ENCODE peak calls at places on chromosomes 6 and 20, in six cellular contexts. One of them, this sample, is unnamed.
A peak's percentile ranks its signal among the peaks of the same experiment; 100 is the strongest.

GRCh38 chr6:81608776-81609175 is 143.7 kb downstream of the TENT5A start:
- DNase-seq in A549: no peak
- DNase-seq in uterus: no peak
- DNase-seq in IMR-90: peak; percentile 39
- DNase-seq in body of pancreas: no peak
- DNase-seq in adrenal gland: no peak
- DNase-seq in this sample: no peak

GRCh38 chr6:39561536-39562266 is 163.5 kb downstream of the KIF6 start:
- DNase-seq in A549: no peak
- DNase-seq in uterus: peak; percentile 21
- DNase-seq in IMR-90: no peak
- DNase-seq in body of pancreas: peak; percentile 59
- DNase-seq in adrenal gland: no peak
- DNase-seq in this sample: no peak

GRCh38 chr6:43074847-43075741 is 1.0 kb upstream of the PTK7 start:
- DNase-seq in A549: no peak
- DNase-seq in uterus: peak; percentile 88
- DNase-seq in IMR-90: peak; percentile 80
- DNase-seq in body of pancreas: no peak
- DNase-seq in adrenal gland: no peak
- DNase-seq in this sample: no peak

GRCh38 chr20:24064092-24064491 is 75.5 kb upstream of the GGTLC1 start:
- DNase-seq in A549: no peak
- DNase-seq in uterus: no peak
- DNase-seq in IMR-90: no peak
- DNase-seq in body of pancreas: no peak
- DNase-seq in adrenal gland: no peak
- DNase-seq in this sample: no peak

GRCh38 chr6:17870302-17871168 is 116.9 kb downstream of the KIF13A start:
- DNase-seq in A549: no peak
- DNase-seq in uterus: no peak
- DNase-seq in IMR-90: no peak
- DNase-seq in body of pancreas: no peak
- DNase-seq in adrenal gland: no peak
- DNase-seq in this sample: no peak

GRCh38 chr6:41232667-41233066 is 4.5 kb downstream of the TREML4 start:
- DNase-seq in A549: no peak
- DNase-seq in uterus: no peak
- DNase-seq in IMR-90: no peak
- DNase-seq in body of pancreas: no peak
- DNase-seq in adrenal gland: no peak
- DNase-seq in this sample: no peak

GRCh38 chr6:22906091-22906549 is 336.8 kb downstream of the HDGFL1 start:
- DNase-seq in A549: peak; percentile 28
- DNase-seq in uterus: no peak
- DNase-seq in IMR-90: no peak
- DNase-seq in body of pancreas: no peak
- DNase-seq in adrenal gland: no peak
- DNase-seq in this sample: peak; percentile 29

GRCh38 chr6:52725530-52726192 is 37.6 kb downstream of the GSTA2 start:
- DNase-seq in A549: peak; percentile 71
- DNase-seq in uterus: no peak
- DNase-seq in IMR-90: peak; percentile 28
- DNase-seq in body of pancreas: peak; percentile 61
- DNase-seq in adrenal gland: peak; percentile 26
- DNase-seq in this sample: no peak

GRCh38 chr6:34298941-34299340 is 50.1 kb upstream of the SMIM29 start:
- DNase-seq in A549: no peak
- DNase-seq in uterus: no peak
- DNase-seq in IMR-90: no peak
- DNase-seq in body of pancreas: no peak
- DNase-seq in adrenal gland: peak; percentile 34
- DNase-seq in this sample: no peak

GRCh38 chr20:46894971-46895905 is 595 bp downstream of the EYA2 start:
- DNase-seq in A549: no peak
- DNase-seq in uterus: no peak
- DNase-seq in IMR-90: peak; percentile 68
- DNase-seq in body of pancreas: no peak
- DNase-seq in adrenal gland: no peak
- DNase-seq in this sample: no peak

GRCh38 chr6:1029196-1029595 is 282.7 kb upstream of the FOXQ1 start:
- DNase-seq in A549: no peak
- DNase-seq in uterus: no peak
- DNase-seq in IMR-90: no peak
- DNase-seq in body of pancreas: no peak
- DNase-seq in adrenal gland: no peak
- DNase-seq in this sample: no peak

GRCh38 chr6:44189257-44189656 is 27.5 kb upstream of the MYMX start:
- DNase-seq in A549: no peak
- DNase-seq in uterus: no peak
- DNase-seq in IMR-90: no peak
- DNase-seq in body of pancreas: no peak
- DNase-seq in adrenal gland: peak; percentile 65
- DNase-seq in this sample: peak; percentile 3

GRCh38 chr6:33704215-33704817 is 7.2 kb downstream of the UQCC2 start:
- DNase-seq in A549: no peak
- DNase-seq in uterus: no peak
- DNase-seq in IMR-90: no peak
- DNase-seq in body of pancreas: no peak
- DNase-seq in adrenal gland: no peak
- DNase-seq in this sample: no peak

GRCh38 chr6:109079981-109080380 is 14.7 kb downstream of the SESN1 start:
- DNase-seq in A549: no peak
- DNase-seq in uterus: peak; percentile 63
- DNase-seq in IMR-90: no peak
- DNase-seq in body of pancreas: no peak
- DNase-seq in adrenal gland: peak; percentile 44
- DNase-seq in this sample: no peak

GRCh38 chr6:165571068-165571682 is 91.9 kb downstream of the PDE10A start:
- DNase-seq in A549: no peak
- DNase-seq in uterus: no peak
- DNase-seq in IMR-90: peak; percentile 93
- DNase-seq in body of pancreas: no peak
- DNase-seq in adrenal gland: no peak
- DNase-seq in this sample: no peak

GRCh38 chr20:30912006-30912660 is 345.3 kb upstream of the DEFB115 start:
- DNase-seq in A549: no peak
- DNase-seq in uterus: no peak
- DNase-seq in IMR-90: no peak
- DNase-seq in body of pancreas: no peak
- DNase-seq in adrenal gland: no peak
- DNase-seq in this sample: no peak

GRCh38 chr6:153804755-153805330 is 234.2 kb upstream of the OPRM1 start:
- DNase-seq in A549: no peak
- DNase-seq in uterus: no peak
- DNase-seq in IMR-90: no peak
- DNase-seq in body of pancreas: no peak
- DNase-seq in adrenal gland: no peak
- DNase-seq in this sample: no peak

GRCh38 chr6:30684386-30685156 is 1.9 kb downstream of the PPP1R18 start:
- DNase-seq in A549: no peak
- DNase-seq in uterus: peak; percentile 45
- DNase-seq in IMR-90: peak; percentile 44
- DNase-seq in body of pancreas: no peak
- DNase-seq in adrenal gland: peak; percentile 50
- DNase-seq in this sample: no peak

GRCh38 chr20:23061713-23062561 is 12.5 kb upstream of the THBD start:
- DNase-seq in A549: peak; percentile 75
- DNase-seq in uterus: peak; percentile 36
- DNase-seq in IMR-90: peak; percentile 57
- DNase-seq in body of pancreas: no peak
- DNase-seq in adrenal gland: peak; percentile 78
- DNase-seq in this sample: peak; percentile 50

GRCh38 chr6:135182120-135182992 is 1.2 kb downstream of the MYB start:
- DNase-seq in A549: peak; percentile 4
- DNase-seq in uterus: peak; percentile 13
- DNase-seq in IMR-90: no peak
- DNase-seq in body of pancreas: peak; percentile 11
- DNase-seq in adrenal gland: peak; percentile 18
- DNase-seq in this sample: peak; percentile 9

GRCh38 chr6:135182993-135183531 is 2.0 kb downstream of the MYB start:
- DNase-seq in A549: no peak
- DNase-seq in uterus: no peak
- DNase-seq in IMR-90: no peak
- DNase-seq in body of pancreas: peak; percentile 17
- DNase-seq in adrenal gland: peak; percentile 32
- DNase-seq in this sample: no peak

GRCh38 chr6:135179920-135180457 is 1.1 kb upstream of the MYB start:
- DNase-seq in A549: no peak
- DNase-seq in uterus: no peak
- DNase-seq in IMR-90: peak; percentile 46
- DNase-seq in body of pancreas: no peak
- DNase-seq in adrenal gland: no peak
- DNase-seq in this sample: no peak

GRCh38 chr6:135181333-135182119 is 418 bp downstream of the MYB start:
- DNase-seq in A549: peak; percentile 10
- DNase-seq in uterus: no peak
- DNase-seq in IMR-90: no peak
- DNase-seq in body of pancreas: no peak
- DNase-seq in adrenal gland: no peak
- DNase-seq in this sample: peak; percentile 15

GRCh38 chr6:135180458-135181332 is at the start of gene MYB:
- DNase-seq in A549: peak; percentile 59
- DNase-seq in uterus: peak; percentile 35
- DNase-seq in IMR-90: peak; percentile 38
- DNase-seq in body of pancreas: peak; percentile 47
- DNase-seq in adrenal gland: peak; percentile 63
- DNase-seq in this sample: peak; percentile 71
- TF ChIP-seq POLR2A in A549: no peak
- TF ChIP-seq POLR2A in uterus: no peak
- TF ChIP-seq POLR2A in IMR-90: no peak
- TF ChIP-seq POLR2A in body of pancreas: no peak
- TF ChIP-seq POLR2A in adrenal gland: no peak
- TF ChIP-seq POLR2A in this sample: peak; percentile 19

GRCh38 chr6:7143161-7143974 is 35.6 kb downstream of the RREB1 start:
- DNase-seq in A549: no peak
- DNase-seq in uterus: no peak
- DNase-seq in IMR-90: no peak
- DNase-seq in body of pancreas: no peak
- DNase-seq in adrenal gland: no peak
- DNase-seq in this sample: no peak

GRCh38 chr6:7142228-7142801 is 34.6 kb downstream of the RREB1 start:
- DNase-seq in A549: no peak
- DNase-seq in uterus: no peak
- DNase-seq in IMR-90: no peak
- DNase-seq in body of pancreas: no peak
- DNase-seq in adrenal gland: no peak
- DNase-seq in this sample: no peak

GRCh38 chr6:7139835-7140470 is 32.2 kb downstream of the RREB1 start:
- DNase-seq in A549: no peak
- DNase-seq in uterus: no peak
- DNase-seq in IMR-90: no peak
- DNase-seq in body of pancreas: no peak
- DNase-seq in adrenal gland: no peak
- DNase-seq in this sample: no peak

GRCh38 chr6:7138921-7139358 is 31.2 kb downstream of the RREB1 start:
- DNase-seq in A549: peak; percentile 66
- DNase-seq in uterus: no peak
- DNase-seq in IMR-90: no peak
- DNase-seq in body of pancreas: peak; percentile 82
- DNase-seq in adrenal gland: no peak
- DNase-seq in this sample: no peak

GRCh38 chr6:7140631-7141366 is 33.0 kb downstream of the RREB1 start:
- DNase-seq in A549: peak; percentile 60
- DNase-seq in uterus: peak; percentile 88
- DNase-seq in IMR-90: peak; percentile 66
- DNase-seq in body of pancreas: peak; percentile 86
- DNase-seq in adrenal gland: peak; percentile 91
- DNase-seq in this sample: peak; percentile 87
- TF ChIP-seq POLR2A in A549: peak; percentile 51
- TF ChIP-seq POLR2A in uterus: peak; percentile 78
- TF ChIP-seq POLR2A in IMR-90: peak; percentile 80
- TF ChIP-seq POLR2A in body of pancreas: peak; percentile 89
- TF ChIP-seq POLR2A in adrenal gland: peak; percentile 81
- TF ChIP-seq POLR2A in this sample: peak; percentile 45

DNA sequence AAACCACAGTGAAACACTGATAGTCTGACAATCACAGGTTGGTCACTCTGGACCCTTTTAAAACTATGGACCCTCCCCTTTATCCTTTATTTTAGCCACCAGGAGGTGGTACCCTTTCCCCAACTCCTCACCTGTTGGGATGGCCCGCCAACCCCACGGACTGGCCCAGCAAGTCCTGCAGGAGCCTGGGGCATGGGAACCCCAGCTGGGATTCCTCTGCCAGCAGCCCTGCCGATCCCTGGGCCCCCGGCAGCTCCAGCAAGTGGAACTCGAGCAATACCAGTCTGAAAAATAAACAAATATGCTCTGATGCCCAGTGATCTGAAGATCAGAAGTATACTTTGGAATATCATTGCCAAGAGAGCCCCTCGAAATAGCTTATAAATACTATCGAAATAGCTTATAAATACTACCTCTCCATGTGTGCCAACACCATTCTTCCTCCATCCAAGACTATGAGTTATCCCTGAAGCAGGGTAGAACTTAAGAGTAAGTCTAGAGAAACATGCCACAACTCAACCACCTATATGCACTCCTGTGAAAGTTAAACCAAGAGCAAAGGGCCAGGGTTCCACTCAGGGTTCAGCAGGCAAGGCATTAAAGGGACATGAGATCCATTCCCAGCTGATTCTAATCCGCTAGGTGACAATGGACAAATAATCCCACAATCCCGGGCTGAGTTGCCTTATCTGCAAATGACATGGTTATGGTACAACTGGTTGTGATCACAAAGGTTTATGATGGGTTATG is 6.8 kb downstream of the SNRPB start:
- DNase-seq in A549: no peak
- DNase-seq in uterus: no peak
- DNase-seq in IMR-90: no peak
- DNase-seq in body of pancreas: no peak
- DNase-seq in adrenal gland: no peak
- DNase-seq in this sample: no peak
- TF ChIP-seq POLR2A in A549: no peak
- TF ChIP-seq POLR2A in uterus: no peak
- TF ChIP-seq POLR2A in IMR-90: no peak
- TF ChIP-seq POLR2A in body of pancreas: no peak
- TF ChIP-seq POLR2A in adrenal gland: no peak
- TF ChIP-seq POLR2A in this sample: no peak

DNA sequence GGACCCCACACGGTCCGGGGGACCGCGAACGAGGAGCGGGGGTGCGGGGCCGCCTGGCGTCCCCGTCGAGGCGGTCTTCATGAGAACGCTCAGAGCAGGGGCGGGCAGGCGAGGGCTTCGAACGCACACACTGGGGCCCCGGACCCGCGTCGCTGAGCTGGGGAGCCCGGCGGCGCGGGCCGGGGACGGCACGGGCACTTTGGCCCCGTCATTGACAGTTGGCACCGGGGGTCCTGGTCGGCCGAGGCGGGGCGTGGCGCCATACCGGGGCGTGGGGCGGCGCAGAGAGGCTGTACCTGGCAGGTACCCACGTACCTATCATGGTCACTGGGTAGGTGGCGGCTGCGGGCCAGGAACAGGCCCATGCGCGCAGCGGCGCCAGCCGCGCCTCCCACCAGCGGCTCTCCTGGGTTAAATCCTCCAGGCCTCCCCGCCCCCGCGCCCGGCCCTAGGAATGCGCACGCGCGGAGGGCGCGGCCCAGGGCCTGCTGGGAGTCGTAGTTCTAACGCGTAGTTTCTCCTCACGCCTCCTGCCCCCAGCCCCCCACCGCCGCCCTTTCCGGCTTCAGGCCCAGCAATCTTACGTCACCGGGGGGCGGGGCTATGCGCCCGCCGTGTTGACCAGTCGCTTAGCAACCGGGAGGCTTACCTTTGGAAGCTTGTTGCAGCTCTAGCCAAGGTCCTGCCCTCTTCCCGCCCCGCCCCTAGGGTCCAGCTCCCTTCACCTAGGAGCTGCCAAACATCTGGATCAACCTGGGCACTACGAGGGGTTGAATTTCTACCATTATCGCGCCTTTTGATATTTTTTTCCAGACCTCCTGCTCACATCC is at the start of the genes PACRG and PRKN:
- DNase-seq in A549: peak; percentile 96
- DNase-seq in uterus: peak; percentile 100
- DNase-seq in IMR-90: peak; percentile 85
- DNase-seq in body of pancreas: peak; percentile 100
- DNase-seq in adrenal gland: peak; percentile 99
- DNase-seq in this sample: peak; percentile 77
- TF ChIP-seq POLR2A in A549: peak; percentile 90
- TF ChIP-seq POLR2A in uterus: peak; percentile 97
- TF ChIP-seq POLR2A in IMR-90: peak; percentile 31
- TF ChIP-seq POLR2A in body of pancreas: peak; percentile 97
- TF ChIP-seq POLR2A in adrenal gland: peak; percentile 93
- TF ChIP-seq POLR2A in this sample: peak; percentile 80